ENCODE peak calls at places on chromosomes 7 and 10, in nine cellular contexts. One of them, this sample, is unnamed.

GRCh38 chr7:28672397-28672797 is 260.1 kb downstream of the CREB5 start:
- DNase-seq in Caki2: no peak
- DNase-seq in central memory CD4-positive, alpha-beta T cell: no peak
- DNase-seq in A549: no peak
- DNase-seq in left kidney: peak; percentile 54
- DNase-seq in stimulated activated CD4-positive, alpha-beta T cell treated with anti-CD3 and anti-CD28 coated beads, Interleukin-4, amount 100 ng/mL, for 4 hours: no peak
- DNase-seq in stimulated activated CD8-positive, alpha-beta memory T cell treated with anti-CD3 and anti-CD28 coated beads, Interleukin-15, amount 100 ng/mL, for 24 hours: no peak
- DNase-seq in mesothelial cell of epicardium: no peak
- DNase-seq in RPMI7951: no peak
- DNase-seq in this sample: no peak

GRCh38 chr10:77501152-77501845 is 136.3 kb downstream of the KCNMA1 start:
- DNase-seq in mesothelial cell of epicardium: no peak
- DNase-seq in stimulated activated CD4-positive, alpha-beta T cell treated with anti-CD3 and anti-CD28 coated beads, Interleukin-4, amount 100 ng/mL, for 4 hours: no peak
- DNase-seq in Caki2: peak; percentile 91
- DNase-seq in central memory CD4-positive, alpha-beta T cell: no peak
- DNase-seq in A549: peak; percentile 72
- DNase-seq in left kidney: peak; percentile 40
- DNase-seq in RPMI7951: peak; percentile 97
- DNase-seq in stimulated activated CD8-positive, alpha-beta memory T cell treated with anti-CD3 and anti-CD28 coated beads, Interleukin-15, amount 100 ng/mL, for 24 hours: no peak
- DNase-seq in this sample: peak; percentile 27

GRCh38 chr10:30583778-30584415 is 45.7 kb downstream of the LYZL2 start:
- DNase-seq in A549: peak; percentile 74
- DNase-seq in mesothelial cell of epicardium: no peak
- DNase-seq in central memory CD4-positive, alpha-beta T cell: no peak
- DNase-seq in stimulated activated CD8-positive, alpha-beta memory T cell treated with anti-CD3 and anti-CD28 coated beads, Interleukin-15, amount 100 ng/mL, for 24 hours: no peak
- DNase-seq in stimulated activated CD4-positive, alpha-beta T cell treated with anti-CD3 and anti-CD28 coated beads, Interleukin-4, amount 100 ng/mL, for 4 hours: no peak
- DNase-seq in Caki2: peak; percentile 68
- DNase-seq in left kidney: peak; percentile 89
- DNase-seq in RPMI7951: peak; percentile 83
- DNase-seq in this sample: peak; percentile 72

GRCh38 chr10:110527731-110528171 is 30.0 kb downstream of the DUSP5 start:
- DNase-seq in A549: no peak
- DNase-seq in Caki2: no peak
- DNase-seq in left kidney: no peak
- DNase-seq in RPMI7951: no peak
- DNase-seq in stimulated activated CD4-positive, alpha-beta T cell treated with anti-CD3 and anti-CD28 coated beads, Interleukin-4, amount 100 ng/mL, for 4 hours: no peak
- DNase-seq in central memory CD4-positive, alpha-beta T cell: no peak
- DNase-seq in stimulated activated CD8-positive, alpha-beta memory T cell treated with anti-CD3 and anti-CD28 coated beads, Interleukin-15, amount 100 ng/mL, for 24 hours: no peak
- DNase-seq in mesothelial cell of epicardium: no peak
- DNase-seq in this sample: no peak

GRCh38 chr10:86064931-86065662 is 301.5 kb downstream of the GRID1 start:
- DNase-seq in central memory CD4-positive, alpha-beta T cell: no peak
- DNase-seq in stimulated activated CD8-positive, alpha-beta memory T cell treated with anti-CD3 and anti-CD28 coated beads, Interleukin-15, amount 100 ng/mL, for 24 hours: no peak
- DNase-seq in RPMI7951: no peak
- DNase-seq in Caki2: no peak
- DNase-seq in A549: no peak
- DNase-seq in mesothelial cell of epicardium: no peak
- DNase-seq in left kidney: no peak
- DNase-seq in stimulated activated CD4-positive, alpha-beta T cell treated with anti-CD3 and anti-CD28 coated beads, Interleukin-4, amount 100 ng/mL, for 4 hours: no peak
- DNase-seq in this sample: no peak

GRCh38 chr10:69913586-69913985 is 111.9 kb downstream of the COL13A1 start:
- DNase-seq in Caki2: no peak
- DNase-seq in mesothelial cell of epicardium: no peak
- DNase-seq in central memory CD4-positive, alpha-beta T cell: no peak
- DNase-seq in stimulated activated CD8-positive, alpha-beta memory T cell treated with anti-CD3 and anti-CD28 coated beads, Interleukin-15, amount 100 ng/mL, for 24 hours: no peak
- DNase-seq in RPMI7951: no peak
- DNase-seq in left kidney: peak; percentile 26
- DNase-seq in A549: no peak
- DNase-seq in stimulated activated CD4-positive, alpha-beta T cell treated with anti-CD3 and anti-CD28 coated beads, Interleukin-4, amount 100 ng/mL, for 4 hours: no peak
- DNase-seq in this sample: no peak

GRCh38 chr10:68870545-68871104 is 30.5 kb upstream of the DDX50 start:
- DNase-seq in A549: no peak
- DNase-seq in mesothelial cell of epicardium: no peak
- DNase-seq in stimulated activated CD8-positive, alpha-beta memory T cell treated with anti-CD3 and anti-CD28 coated beads, Interleukin-15, amount 100 ng/mL, for 24 hours: no peak
- DNase-seq in stimulated activated CD4-positive, alpha-beta T cell treated with anti-CD3 and anti-CD28 coated beads, Interleukin-4, amount 100 ng/mL, for 4 hours: peak; percentile 38
- DNase-seq in Caki2: no peak
- DNase-seq in RPMI7951: no peak
- DNase-seq in central memory CD4-positive, alpha-beta T cell: peak; percentile 2
- DNase-seq in left kidney: no peak
- DNase-seq in this sample: no peak

GRCh38 chr7:38054199-38054598 is 123.8 kb upstream of the STARD3NL start:
- DNase-seq in central memory CD4-positive, alpha-beta T cell: no peak
- DNase-seq in stimulated activated CD4-positive, alpha-beta T cell treated with anti-CD3 and anti-CD28 coated beads, Interleukin-4, amount 100 ng/mL, for 4 hours: no peak
- DNase-seq in A549: no peak
- DNase-seq in stimulated activated CD8-positive, alpha-beta memory T cell treated with anti-CD3 and anti-CD28 coated beads, Interleukin-15, amount 100 ng/mL, for 24 hours: no peak
- DNase-seq in mesothelial cell of epicardium: no peak
- DNase-seq in left kidney: no peak
- DNase-seq in RPMI7951: no peak
- DNase-seq in Caki2: no peak
- DNase-seq in this sample: no peak

GRCh38 chr7:132489776-132490237 is 86.5 kb downstream of the PLXNA4 start:
- DNase-seq in stimulated activated CD8-positive, alpha-beta memory T cell treated with anti-CD3 and anti-CD28 coated beads, Interleukin-15, amount 100 ng/mL, for 24 hours: no peak
- DNase-seq in stimulated activated CD4-positive, alpha-beta T cell treated with anti-CD3 and anti-CD28 coated beads, Interleukin-4, amount 100 ng/mL, for 4 hours: no peak
- DNase-seq in central memory CD4-positive, alpha-beta T cell: no peak
- DNase-seq in A549: no peak
- DNase-seq in Caki2: no peak
- DNase-seq in RPMI7951: peak; percentile 29
- DNase-seq in left kidney: peak; percentile 30
- DNase-seq in mesothelial cell of epicardium: no peak
- DNase-seq in this sample: no peak

GRCh38 chr10:126016156-126016805 is 119.9 kb downstream of the FANK1 start:
- DNase-seq in mesothelial cell of epicardium: no peak
- DNase-seq in stimulated activated CD8-positive, alpha-beta memory T cell treated with anti-CD3 and anti-CD28 coated beads, Interleukin-15, amount 100 ng/mL, for 24 hours: no peak
- DNase-seq in RPMI7951: no peak
- DNase-seq in central memory CD4-positive, alpha-beta T cell: no peak
- DNase-seq in A549: no peak
- DNase-seq in Caki2: peak; percentile 36
- DNase-seq in left kidney: no peak
- DNase-seq in stimulated activated CD4-positive, alpha-beta T cell treated with anti-CD3 and anti-CD28 coated beads, Interleukin-4, amount 100 ng/mL, for 4 hours: no peak
- DNase-seq in this sample: peak; percentile 31